ENCODE peak calls at places on chromosomes 6 and 20, in eight cellular contexts. One of them, this sample, is unnamed.

GRCh38 chr6:113328886-113329381 is 528.2 kb upstream of the MARCKS start:
- DNase-seq in kidney: no peak
- DNase-seq in left ventricle myocardium inferior: peak; percentile 13
- DNase-seq in stomach: no peak
- DNase-seq in heart left ventricle: peak; percentile 24
- DNase-seq in psoas muscle: no peak
- DNase-seq in H9: no peak
- DNase-seq in pancreas: no peak
- DNase-seq in this sample: no peak

GRCh38 chr6:138690975-138691594 is 82.5 kb upstream of the CCDC28A start:
- DNase-seq in kidney: no peak
- DNase-seq in left ventricle myocardium inferior: no peak
- DNase-seq in stomach: no peak
- DNase-seq in heart left ventricle: no peak
- DNase-seq in psoas muscle: no peak
- DNase-seq in H9: no peak
- DNase-seq in pancreas: no peak
- DNase-seq in this sample: no peak

GRCh38 chr6:7770601-7771000 is 44.7 kb downstream of the BMP6 start:
- DNase-seq in kidney: no peak
- DNase-seq in left ventricle myocardium inferior: no peak
- DNase-seq in stomach: no peak
- DNase-seq in heart left ventricle: no peak
- DNase-seq in psoas muscle: no peak
- DNase-seq in H9: no peak
- DNase-seq in pancreas: no peak
- DNase-seq in this sample: no peak

GRCh38 chr6:85865665-85866372 is 223.1 kb upstream of the SYNCRIP start:
- DNase-seq in kidney: no peak
- DNase-seq in left ventricle myocardium inferior: no peak
- DNase-seq in stomach: no peak
- DNase-seq in heart left ventricle: no peak
- DNase-seq in psoas muscle: no peak
- DNase-seq in H9: no peak
- DNase-seq in pancreas: no peak
- DNase-seq in this sample: no peak

GRCh38 chr6:170102582-170103481 is 188.0 kb downstream of the DLL1 start:
- DNase-seq in kidney: peak; percentile 43
- DNase-seq in left ventricle myocardium inferior: no peak
- DNase-seq in stomach: peak; percentile 19
- DNase-seq in heart left ventricle: peak; percentile 12
- DNase-seq in psoas muscle: no peak
- DNase-seq in H9: no peak
- DNase-seq in pancreas: no peak
- DNase-seq in this sample: peak; percentile 64

GRCh38 chr20:41137412-41138216 is at the start of gene PLCG1:
- DNase-seq in kidney: peak; percentile 95
- DNase-seq in left ventricle myocardium inferior: peak; percentile 86
- DNase-seq in stomach: peak; percentile 84
- DNase-seq in heart left ventricle: peak; percentile 88
- DNase-seq in psoas muscle: peak; percentile 79
- DNase-seq in H9: peak; percentile 87
- DNase-seq in pancreas: peak; percentile 91
- DNase-seq in this sample: peak; percentile 94

GRCh38 chr6:75936682-75937081 is 135.8 kb downstream of the IMPG1 start:
- DNase-seq in kidney: no peak
- DNase-seq in left ventricle myocardium inferior: no peak
- DNase-seq in stomach: no peak
- DNase-seq in heart left ventricle: no peak
- DNase-seq in psoas muscle: no peak
- DNase-seq in H9: no peak
- DNase-seq in pancreas: no peak
- DNase-seq in this sample: no peak

GRCh38 chr20:3616250-3616649 is 46.9 kb downstream of the GFRA4 start:
- DNase-seq in kidney: no peak
- DNase-seq in left ventricle myocardium inferior: peak; percentile 42
- DNase-seq in stomach: peak; percentile 54
- DNase-seq in heart left ventricle: no peak
- DNase-seq in psoas muscle: no peak
- DNase-seq in H9: peak; percentile 66
- DNase-seq in pancreas: no peak
- DNase-seq in this sample: no peak

GRCh38 chr6:15351631-15352030 is 105.8 kb downstream of the JARID2 start:
- DNase-seq in kidney: no peak
- DNase-seq in left ventricle myocardium inferior: peak; percentile 37
- DNase-seq in stomach: no peak
- DNase-seq in heart left ventricle: peak; percentile 45
- DNase-seq in psoas muscle: peak; percentile 53
- DNase-seq in H9: no peak
- DNase-seq in pancreas: no peak
- DNase-seq in this sample: no peak

GRCh38 chr6:156776841-156777576 is at the start of gene ARID1B:
- DNase-seq in kidney: peak; percentile 94
- DNase-seq in left ventricle myocardium inferior: peak; percentile 85
- DNase-seq in stomach: peak; percentile 87
- DNase-seq in heart left ventricle: peak; percentile 89
- DNase-seq in psoas muscle: peak; percentile 89
- DNase-seq in H9: peak; percentile 57
- DNase-seq in pancreas: peak; percentile 90
- DNase-seq in this sample: peak; percentile 97

GRCh38 chr6:163264662-163265035 is 149.9 kb upstream of the QKI start:
- DNase-seq in kidney: no peak
- DNase-seq in left ventricle myocardium inferior: no peak
- DNase-seq in stomach: peak; percentile 75
- DNase-seq in heart left ventricle: no peak
- DNase-seq in psoas muscle: no peak
- DNase-seq in H9: no peak
- DNase-seq in pancreas: no peak
- DNase-seq in this sample: no peak

GRCh38 chr6:16624631-16625299 is 136.5 kb downstream of the ATXN1 start:
- DNase-seq in kidney: no peak
- DNase-seq in left ventricle myocardium inferior: no peak
- DNase-seq in stomach: no peak
- DNase-seq in heart left ventricle: no peak
- DNase-seq in psoas muscle: no peak
- DNase-seq in H9: no peak
- DNase-seq in pancreas: no peak
- DNase-seq in this sample: no peak

GRCh38 chr6:112846711-112847110 is 499.6 kb downstream of the RFPL4B start:
- DNase-seq in kidney: no peak
- DNase-seq in left ventricle myocardium inferior: no peak
- DNase-seq in stomach: no peak
- DNase-seq in heart left ventricle: no peak
- DNase-seq in psoas muscle: no peak
- DNase-seq in H9: no peak
- DNase-seq in pancreas: no peak
- DNase-seq in this sample: no peak

GRCh38 chr6:56222509-56222908 is 24.9 kb downstream of the COL21A1 start:
- DNase-seq in kidney: no peak
- DNase-seq in left ventricle myocardium inferior: no peak
- DNase-seq in stomach: no peak
- DNase-seq in heart left ventricle: no peak
- DNase-seq in psoas muscle: no peak
- DNase-seq in H9: no peak
- DNase-seq in pancreas: no peak
- DNase-seq in this sample: no peak

GRCh38 chr6:45607818-45608217 is 230.1 kb upstream of the SUPT3H start:
- DNase-seq in kidney: no peak
- DNase-seq in left ventricle myocardium inferior: no peak
- DNase-seq in stomach: no peak
- DNase-seq in heart left ventricle: no peak
- DNase-seq in psoas muscle: no peak
- DNase-seq in H9: no peak
- DNase-seq in pancreas: no peak
- DNase-seq in this sample: no peak

DNA sequence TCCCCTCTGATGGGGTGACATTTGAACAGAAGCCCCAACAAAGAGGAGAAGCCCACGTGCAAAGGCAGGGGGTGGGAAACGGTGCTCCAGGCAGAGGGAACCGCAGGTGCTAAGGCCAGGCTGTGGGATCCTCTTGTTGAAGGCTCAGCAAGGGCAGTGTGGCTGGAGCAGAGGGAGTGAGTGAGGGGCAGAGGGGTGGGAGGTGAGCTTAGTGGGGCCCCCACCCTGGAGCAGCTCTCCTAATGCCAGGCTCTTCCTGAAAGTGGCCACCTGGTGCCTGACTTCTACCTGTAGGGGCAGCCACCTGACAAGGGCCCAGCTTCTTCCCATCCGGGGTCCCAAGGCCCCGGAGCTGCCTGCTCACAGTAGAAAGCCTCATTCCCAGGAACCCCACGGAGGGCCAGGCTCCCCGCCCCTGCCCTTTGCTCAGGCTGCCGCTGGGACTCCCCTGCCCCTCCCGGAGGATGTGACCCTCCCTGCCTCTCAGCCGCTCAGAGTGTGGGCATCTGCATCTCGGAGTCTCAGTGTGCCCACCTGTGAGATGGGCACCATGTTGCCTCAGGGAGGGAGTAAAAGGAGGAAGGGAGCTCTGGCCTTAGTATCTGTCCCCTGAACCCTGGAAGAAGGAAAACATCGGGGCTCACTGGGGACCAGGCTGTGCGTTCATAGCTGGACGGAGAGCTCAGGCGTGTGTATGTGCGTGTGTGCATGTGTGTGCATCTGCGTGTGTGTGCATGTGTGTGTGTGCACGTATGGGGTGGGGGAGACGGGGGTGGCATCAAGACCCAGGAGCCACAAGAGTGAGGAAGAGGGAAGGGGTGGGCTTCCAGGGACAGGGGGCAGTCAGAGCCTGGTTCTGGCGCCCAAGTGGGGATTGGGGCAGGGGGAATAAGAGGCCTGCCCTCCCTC is 119.4 kb downstream of the CEBPB start:
- DNase-seq in kidney: no peak
- DNase-seq in left ventricle myocardium inferior: no peak
- DNase-seq in stomach: no peak
- DNase-seq in heart left ventricle: no peak
- DNase-seq in psoas muscle: no peak
- DNase-seq in H9: no peak
- DNase-seq in pancreas: no peak
- DNase-seq in this sample: peak; percentile 72
- H3K27ac ChIP-seq in kidney: peak overlapping the region; percentile 82
- H3K27ac ChIP-seq in left ventricle myocardium inferior: peak overlapping the region; percentile 93
- H3K27ac ChIP-seq in stomach: peak overlapping the region; percentile 89
- H3K27ac ChIP-seq in heart left ventricle: peak overlapping the region; percentile 96
- H3K27ac ChIP-seq in psoas muscle: peak overlapping the region; percentile 84
- H3K27ac ChIP-seq in H9: no peak overlapping the region
- H3K27ac ChIP-seq in pancreas: no peak overlapping the region
- H3K27ac ChIP-seq in this sample: no peak overlapping the region

DNA sequence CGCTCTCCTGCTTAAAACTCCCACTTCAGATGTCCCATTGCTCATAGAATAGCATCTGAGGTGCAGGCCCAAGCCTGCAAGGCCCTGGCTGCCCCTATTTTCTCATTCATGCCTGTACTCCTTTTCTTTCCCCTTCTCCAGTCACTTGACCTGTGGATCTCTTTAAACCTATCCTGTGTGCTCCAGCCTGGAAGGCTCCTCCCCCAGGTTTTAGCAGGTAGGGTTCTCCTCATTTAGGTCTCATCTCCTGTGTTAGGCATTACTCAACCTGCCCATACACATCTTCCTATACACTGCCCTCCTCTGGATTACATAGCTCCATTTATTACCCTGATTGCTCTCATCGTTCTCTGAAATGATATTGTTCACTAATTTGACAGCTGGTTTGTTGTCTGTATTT is 185.3 kb downstream of the BACH2 start:
- DNase-seq in kidney: no peak
- DNase-seq in left ventricle myocardium inferior: no peak
- DNase-seq in stomach: no peak
- DNase-seq in heart left ventricle: no peak
- DNase-seq in psoas muscle: no peak
- DNase-seq in H9: no peak
- DNase-seq in pancreas: no peak
- DNase-seq in this sample: no peak
- H3K4me1 ChIP-seq in kidney: no peaks in the 10 kb centered on the region
- H3K4me1 ChIP-seq in left ventricle myocardium inferior: peaks cover 5% of the 10 kb centered on the region
- H3K4me1 ChIP-seq in stomach: no peaks in the 10 kb centered on the region
- H3K4me1 ChIP-seq in heart left ventricle: peaks cover 6% of the 10 kb centered on the region
- H3K4me1 ChIP-seq in psoas muscle: no peaks in the 10 kb centered on the region
- H3K4me1 ChIP-seq in H9: no peaks in the 10 kb centered on the region
- H3K4me1 ChIP-seq in pancreas: no peaks in the 10 kb centered on the region
- H3K4me1 ChIP-seq in this sample: no peaks in the 10 kb centered on the region

DNA sequence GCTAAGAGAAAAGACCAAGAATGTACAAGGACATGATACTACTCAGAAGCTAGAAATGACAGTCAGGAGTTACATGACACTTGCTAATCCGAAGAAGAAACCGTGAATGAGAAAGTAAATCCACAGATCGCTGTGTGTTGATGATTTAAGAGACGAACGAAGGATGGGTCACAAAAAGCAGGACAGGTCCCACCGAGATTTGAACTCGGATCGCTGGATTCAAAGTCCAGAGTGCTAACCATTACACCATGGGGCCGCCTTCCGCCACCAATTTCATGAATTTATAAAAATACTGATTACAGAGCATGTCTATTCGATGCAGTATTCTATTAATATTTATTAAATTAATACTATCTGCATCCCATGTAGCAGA is 54.0 kb upstream of the BTN3A2 start:
- DNase-seq in kidney: no peak
- DNase-seq in left ventricle myocardium inferior: no peak
- DNase-seq in stomach: no peak
- DNase-seq in heart left ventricle: no peak
- DNase-seq in psoas muscle: no peak
- DNase-seq in H9: no peak
- DNase-seq in pancreas: no peak
- DNase-seq in this sample: no peak
- H3K27ac ChIP-seq in kidney: no peak overlapping the region
- H3K27ac ChIP-seq in left ventricle myocardium inferior: no peak overlapping the region
- H3K27ac ChIP-seq in stomach: no peak overlapping the region
- H3K27ac ChIP-seq in heart left ventricle: no peak overlapping the region
- H3K27ac ChIP-seq in psoas muscle: no peak overlapping the region
- H3K27ac ChIP-seq in H9: no peak overlapping the region
- H3K27ac ChIP-seq in pancreas: no peak overlapping the region
- H3K27ac ChIP-seq in this sample: no peak overlapping the region

GRCh38 chr6:33420493-33421343 is 853 bp downstream of the SYNGAP1 start:
- DNase-seq in kidney: no peak
- DNase-seq in left ventricle myocardium inferior: no peak
- DNase-seq in stomach: no peak
- DNase-seq in heart left ventricle: no peak
- DNase-seq in psoas muscle: no peak
- DNase-seq in H9: no peak
- DNase-seq in pancreas: no peak
- DNase-seq in this sample: no peak
- H3K4me1 ChIP-seq in kidney: peaks cover 5% of the 10 kb centered on the region
- H3K4me1 ChIP-seq in left ventricle myocardium inferior: peaks cover 58% of the 10 kb centered on the region
- H3K4me1 ChIP-seq in stomach: peaks cover 40% of the 10 kb centered on the region
- H3K4me1 ChIP-seq in heart left ventricle: peaks cover 48% of the 10 kb centered on the region
- H3K4me1 ChIP-seq in psoas muscle: peaks cover 31% of the 10 kb centered on the region
- H3K4me1 ChIP-seq in H9: peaks cover 5% of the 10 kb centered on the region
- H3K4me1 ChIP-seq in pancreas: no peaks in the 10 kb centered on the region
- H3K4me1 ChIP-seq in this sample: peaks cover 50% of the 10 kb centered on the region

DNA sequence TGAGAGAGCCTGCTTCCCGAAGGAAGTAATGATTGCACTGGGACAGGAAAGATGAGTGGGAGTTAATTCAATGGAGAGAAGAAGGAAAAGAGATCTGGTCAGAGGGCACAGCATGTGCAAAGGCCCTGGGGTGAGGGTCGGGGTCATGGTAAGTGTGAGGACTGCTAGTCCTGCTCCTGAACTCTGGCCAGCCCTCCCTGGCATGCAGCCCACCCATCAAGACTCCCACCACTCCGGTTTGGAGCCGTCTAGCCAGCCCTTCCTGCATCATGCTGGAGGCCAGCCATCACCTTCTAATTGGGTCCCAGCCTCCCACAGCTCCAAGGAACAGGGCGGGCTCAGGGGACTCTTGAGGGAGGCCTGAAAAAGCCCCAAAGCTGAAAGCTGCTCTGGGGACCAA is 42.1 kb downstream of the SRSF3 start:
- DNase-seq in kidney: peak; percentile 72
- DNase-seq in left ventricle myocardium inferior: peak; percentile 51
- DNase-seq in stomach: no peak
- DNase-seq in heart left ventricle: no peak
- DNase-seq in psoas muscle: no peak
- DNase-seq in H9: no peak
- DNase-seq in pancreas: no peak
- DNase-seq in this sample: peak; percentile 56
- H3K27ac ChIP-seq in kidney: no peak overlapping the region
- H3K27ac ChIP-seq in left ventricle myocardium inferior: no peak overlapping the region
- H3K27ac ChIP-seq in stomach: no peak overlapping the region
- H3K27ac ChIP-seq in heart left ventricle: no peak overlapping the region
- H3K27ac ChIP-seq in psoas muscle: no peak overlapping the region
- H3K27ac ChIP-seq in H9: no peak overlapping the region
- H3K27ac ChIP-seq in pancreas: no peak overlapping the region
- H3K27ac ChIP-seq in this sample: no peak overlapping the region

This sample was measured in spleen.